ENCODE peak calls at places on chromosomes 16 and 17, in ten cellular contexts. K, S, G, D, L, C, H, X, E and P are unnamed samples.
A peak's percentile ranks its signal among the peaks of the same experiment; 100 is the strongest.

GRCh38 chr16:24151482-24151939 is 104.6 kb upstream of the CACNG3 start:
- DNase-seq in X (no peak), K (no peak), L (no peak), S (peak; percentile 85), H (no peak), E (peak; percentile 50), G (no peak), D (no peak), C (no peak), P (no peak)

GRCh38 chr17:6548034-6548433 is 8.3 kb downstream of the PITPNM3 start:
- DNase-seq in G (no peak), X (no peak), K (no peak), H (no peak), S (peak; percentile 7), C (no peak), L (no peak), D (no peak), E (no peak), P (no peak)

GRCh38 chr17:38431343-38432145 is 3.3 kb downstream of the ARHGAP23 start:
- DNase-seq in S (no peak), D (no peak), C (no peak), L (no peak), G (no peak), E (peak; percentile 82), H (no peak), K (no peak), X (no peak), P (no peak)

GRCh38 chr17:81106716-81107115 is 58.6 kb upstream of the PVALEF start:
- DNase-seq in L (no peak), S (no peak), H (no peak), C (no peak), K (no peak), X (no peak), G (no peak), D (no peak), E (no peak), P (no peak)

GRCh38 chr17:50268632-50269287 is 5.5 kb upstream of the TMEM92 start:
- DNase-seq in X (no peak), G (no peak), H (no peak), C (no peak), L (peak; percentile 53), D (peak; percentile 49), E (peak; percentile 83), K (no peak), S (no peak), P (peak; percentile 47)

GRCh38 chr17:78818932-78819331 is 21.7 kb downstream of the USP36 start:
- DNase-seq in E (no peak), C (no peak), K (no peak), D (peak; percentile 22), H (no peak), L (no peak), G (no peak), S (no peak), X (no peak), P (peak; percentile 2)

GRCh38 chr17:14156689-14157088 is 80.0 kb downstream of the CDRT15 start:
- DNase-seq in E (peak; percentile 8), G (no peak), H (peak; percentile 50), X (peak; percentile 82), K (peak; percentile 93), D (peak; percentile 29), C (no peak), S (peak; percentile 19), L (peak; percentile 40), P (no peak)

GRCh38 chr16:57736419-57737281 is 1.1 kb downstream of the KATNB1 start:
- DNase-seq in X (peak; percentile 33), K (peak; percentile 86), H (peak; percentile 40), G (peak; percentile 75), D (peak; percentile 82), C (no peak), S (peak; percentile 81), L (peak; percentile 84), E (peak; percentile 95), P (no peak)

GRCh38 chr16:87057291-87057881 is 259.8 kb downstream of the C16orf95 start:
- DNase-seq in K (peak; percentile 9), C (no peak), D (no peak), X (no peak), H (no peak), L (peak; percentile 35), S (no peak), G (peak; percentile 30), E (peak; percentile 11), P (no peak)

GRCh38 chr16:87054154-87054553 is 263.0 kb downstream of the C16orf95 start:
- DNase-seq in X (no peak), K (no peak), H (no peak), S (no peak), C (no peak), G (no peak), L (no peak), E (peak; percentile 68), D (no peak), P (no peak)

GRCh38 chr16:87056551-87056950 is 260.6 kb downstream of the C16orf95 start:
- DNase-seq in G (no peak), L (no peak), K (no peak), H (no peak), C (no peak), X (no peak), S (no peak), E (peak; percentile 82), D (no peak), P (no peak)

GRCh38 chr16:87054856-87055255 is 262.3 kb downstream of the C16orf95 start:
- DNase-seq in E (peak; percentile 59), D (no peak), H (no peak), G (no peak), S (no peak), X (no peak), L (no peak), C (no peak), K (no peak), P (no peak)

DNA sequence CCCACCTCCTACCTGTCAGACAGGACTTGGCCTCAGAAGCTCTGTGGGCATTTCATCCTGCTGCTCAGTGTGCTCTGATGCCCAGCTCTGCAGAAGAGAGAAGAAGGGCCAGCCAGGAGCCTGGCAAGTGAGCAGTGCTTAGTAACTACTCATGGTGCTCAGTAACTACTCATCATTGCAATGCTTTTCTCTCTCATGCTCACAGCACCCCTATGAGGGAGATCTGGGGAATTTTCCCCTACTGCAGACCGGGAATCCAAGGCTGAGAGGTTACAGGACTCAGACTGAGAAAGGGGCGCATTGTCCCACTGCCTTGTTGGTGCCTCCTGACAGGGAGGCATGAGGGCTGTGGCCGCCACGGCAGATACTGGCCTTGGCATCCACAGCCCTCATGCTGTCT is 261.1 kb downstream of the C16orf95 start:
- DNase-seq in L (peak; percentile 62), G (peak; percentile 67), H (no peak), C (no peak), D (peak; percentile 39), X (no peak), S (peak; percentile 59), E (peak; percentile 96), K (peak; percentile 33), P (no peak)
- TF ChIP-seq CTCF in L (peak; percentile 55), G (peak; percentile 48), H (peak; percentile 21), C (peak; percentile 10), D (peak; percentile 27), X (peak; percentile 52), S (peak; percentile 42), E (peak; percentile 46), K (peak; percentile 45), P (peak; percentile 72)

GRCh38 chr17:48025040-48025903 is 12.3 kb downstream of the COPZ2 start:
- DNase-seq in D (peak; percentile 97), L (peak; percentile 98), K (peak; percentile 95), X (peak; percentile 86), G (peak; percentile 95), C (peak; percentile 97), S (peak; percentile 93), H (peak; percentile 79), E (peak; percentile 96), P (peak; percentile 100)

GRCh38 chr17:48021964-48022363 is 15.6 kb downstream of the COPZ2 start:
- DNase-seq in L (no peak), G (peak; percentile 45), D (no peak), E (no peak), H (no peak), K (no peak), C (no peak), X (no peak), S (no peak), P (no peak)

GRCh38 chr17:48024149-48025039 is 13.2 kb downstream of the COPZ2 start:
- DNase-seq in C (peak; percentile 40), H (no peak), K (peak; percentile 84), S (peak; percentile 61), X (no peak), D (peak; percentile 38), E (peak; percentile 73), G (peak; percentile 77), L (no peak), P (no peak)

GRCh38 chr17:48022906-48023305 is 14.7 kb downstream of the COPZ2 start:
- DNase-seq in G (no peak), L (no peak), X (no peak), C (no peak), D (no peak), E (no peak), K (no peak), H (no peak), S (no peak), P (no peak)

DNA sequence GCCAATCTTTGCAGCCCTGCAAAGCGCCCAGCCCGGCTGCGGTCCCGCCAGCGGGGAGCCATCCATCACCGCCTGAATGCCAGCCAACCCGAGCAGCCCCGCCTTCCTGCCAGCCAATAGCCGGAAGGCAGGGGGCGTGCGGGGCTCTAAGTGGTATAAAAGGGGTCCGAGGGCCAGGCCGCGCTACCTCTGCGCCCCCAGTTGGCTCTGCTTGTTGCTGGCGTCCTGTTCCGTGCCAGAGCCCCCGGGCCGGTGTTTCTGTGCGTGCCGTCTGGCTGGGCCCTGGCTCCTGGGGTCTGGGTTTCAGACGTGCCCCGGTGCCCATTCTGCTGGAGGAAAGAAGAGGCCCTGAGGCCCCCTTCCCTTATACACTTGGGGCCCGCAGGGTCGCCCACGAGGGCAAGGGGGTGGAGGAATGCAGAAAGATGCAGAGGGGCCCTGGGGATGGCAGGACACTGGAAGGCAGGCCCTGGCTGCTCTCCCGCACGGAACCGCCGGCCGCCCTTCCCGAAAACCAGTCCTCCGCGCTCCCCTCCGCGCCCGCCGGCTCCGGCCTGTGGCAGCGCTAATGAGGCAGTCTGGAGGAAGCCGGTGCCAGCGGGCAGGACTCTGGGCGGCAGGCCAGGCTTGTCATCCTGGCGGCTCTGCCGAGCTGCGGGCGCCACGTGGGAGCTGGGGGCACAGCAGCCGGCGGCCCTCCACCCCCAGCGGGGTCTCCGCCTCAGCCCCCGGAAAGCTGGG is 14.0 kb downstream of the COPZ2 start:
- DNase-seq in X (no peak), K (peak; percentile 77), G (peak; percentile 59), H (no peak), L (no peak), E (peak; percentile 96), D (peak; percentile 65), C (peak; percentile 83), S (peak; percentile 65), P (peak; percentile 98)
- TF ChIP-seq CTCF in X (peak; percentile 28), K (no peak), G (peak; percentile 32), H (peak; percentile 56), L (no peak), E (peak; percentile 14), D (peak; percentile 30), C (peak; percentile 9), S (no peak), P (peak; percentile 69)

GRCh38 chr17:47278561-47278960 is 24.9 kb downstream of the ITGB3 start:
- DNase-seq in S (no peak), K (no peak), H (no peak), G (no peak), L (no peak), X (no peak), D (no peak), E (no peak), C (no peak), P (no peak)
- TF ChIP-seq CTCF in S (no peak), K (no peak), H (no peak), G (no peak), L (no peak), X (no peak), D (no peak), E (no peak), C (no peak), P (no peak)

GRCh38 chr16:86880316-86881117 is 302.2 kb downstream of the FOXL1 start:
- DNase-seq in X (no peak), L (peak; percentile 26), E (peak; percentile 78), C (no peak), K (no peak), D (no peak), G (no peak), S (peak; percentile 38), H (no peak), P (peak; percentile 68)
- TF ChIP-seq CTCF in X (no peak), L (no peak), E (no peak), C (no peak), K (no peak), D (no peak), G (no peak), S (no peak), H (no peak), P (no peak)